ENCODE peak calls at places on chromosomes 5 and 9, in six cellular contexts. One of them, this sample, is unnamed.

GRCh38 chr5:41856644-41857491 is 13.4 kb downstream of the OXCT1 start:
- DNase-seq in upper lobe of right lung: no peak
- DNase-seq in endodermal cell: peak; percentile 80
- DNase-seq in hepatocyte: peak; percentile 88
- DNase-seq in CD8-positive, alpha-beta T cell: peak; percentile 23
- DNase-seq in tibial artery: no peak
- DNase-seq in this sample: peak; percentile 35

GRCh38 chr5:1003296-1003937 is 5.2 kb upstream of the NKD2 start:
- DNase-seq in upper lobe of right lung: peak; percentile 75
- DNase-seq in hepatocyte: peak; percentile 65
- DNase-seq in CD8-positive, alpha-beta T cell: no peak
- DNase-seq in tibial artery: no peak
- DNase-seq in endodermal cell: no peak
- DNase-seq in this sample: peak; percentile 20

GRCh38 chr9:95822583-95823431 is 52.7 kb upstream of the ERCC6L2 start:
- DNase-seq in hepatocyte: peak; percentile 54
- DNase-seq in CD8-positive, alpha-beta T cell: no peak
- DNase-seq in upper lobe of right lung: no peak
- DNase-seq in endodermal cell: no peak
- DNase-seq in tibial artery: no peak
- DNase-seq in this sample: no peak

GRCh38 chr9:133334161-133334560 is 1.8 kb downstream of the SURF6 start:
- DNase-seq in endodermal cell: peak; percentile 79
- DNase-seq in tibial artery: no peak
- DNase-seq in CD8-positive, alpha-beta T cell: no peak
- DNase-seq in upper lobe of right lung: peak; percentile 38
- DNase-seq in hepatocyte: peak; percentile 76
- DNase-seq in this sample: no peak

GRCh38 chr9:69370430-69370829 is 45.4 kb downstream of the ENTREP1 start:
- DNase-seq in CD8-positive, alpha-beta T cell: no peak
- DNase-seq in tibial artery: no peak
- DNase-seq in hepatocyte: no peak
- DNase-seq in endodermal cell: no peak
- DNase-seq in upper lobe of right lung: no peak
- DNase-seq in this sample: no peak

GRCh38 chr5:140336388-140336787 is 10.0 kb downstream of the HBEGF start:
- DNase-seq in hepatocyte: no peak
- DNase-seq in CD8-positive, alpha-beta T cell: no peak
- DNase-seq in endodermal cell: no peak
- DNase-seq in upper lobe of right lung: peak; percentile 59
- DNase-seq in tibial artery: peak; percentile 81
- DNase-seq in this sample: no peak

GRCh38 chr9:73357607-73358006 is 205.9 kb downstream of the ANXA1 start:
- DNase-seq in endodermal cell: no peak
- DNase-seq in CD8-positive, alpha-beta T cell: no peak
- DNase-seq in hepatocyte: no peak
- DNase-seq in tibial artery: no peak
- DNase-seq in upper lobe of right lung: no peak
- DNase-seq in this sample: no peak

GRCh38 chr9:101409079-101409477 is 10.4 kb downstream of the ZNF189 start:
- DNase-seq in endodermal cell: no peak
- DNase-seq in upper lobe of right lung: no peak
- DNase-seq in CD8-positive, alpha-beta T cell: no peak
- DNase-seq in hepatocyte: no peak
- DNase-seq in tibial artery: no peak
- DNase-seq in this sample: no peak

GRCh38 chr5:32961066-32961429 is 249.9 kb downstream of the NPR3 start:
- DNase-seq in tibial artery: no peak
- DNase-seq in upper lobe of right lung: no peak
- DNase-seq in hepatocyte: no peak
- DNase-seq in endodermal cell: no peak
- DNase-seq in CD8-positive, alpha-beta T cell: no peak
- DNase-seq in this sample: no peak

GRCh38 chr5:568809-569208 is 43.3 kb upstream of the CEP72 start:
- DNase-seq in CD8-positive, alpha-beta T cell: no peak
- DNase-seq in hepatocyte: no peak
- DNase-seq in endodermal cell: no peak
- DNase-seq in upper lobe of right lung: no peak
- DNase-seq in tibial artery: no peak
- DNase-seq in this sample: no peak

GRCh38 chr5:159209438-159210305 is at the start of gene RNF145:
- DNase-seq in tibial artery: peak; percentile 89
- DNase-seq in upper lobe of right lung: peak; percentile 96
- DNase-seq in CD8-positive, alpha-beta T cell: peak; percentile 86
- DNase-seq in hepatocyte: peak; percentile 96
- DNase-seq in endodermal cell: peak; percentile 87
- DNase-seq in this sample: peak; percentile 95

GRCh38 chr9:29564564-29564963 is 1991.3 kb upstream of the C9orf72 start:
- DNase-seq in CD8-positive, alpha-beta T cell: no peak
- DNase-seq in endodermal cell: no peak
- DNase-seq in upper lobe of right lung: no peak
- DNase-seq in hepatocyte: no peak
- DNase-seq in tibial artery: no peak
- DNase-seq in this sample: no peak

DNA sequence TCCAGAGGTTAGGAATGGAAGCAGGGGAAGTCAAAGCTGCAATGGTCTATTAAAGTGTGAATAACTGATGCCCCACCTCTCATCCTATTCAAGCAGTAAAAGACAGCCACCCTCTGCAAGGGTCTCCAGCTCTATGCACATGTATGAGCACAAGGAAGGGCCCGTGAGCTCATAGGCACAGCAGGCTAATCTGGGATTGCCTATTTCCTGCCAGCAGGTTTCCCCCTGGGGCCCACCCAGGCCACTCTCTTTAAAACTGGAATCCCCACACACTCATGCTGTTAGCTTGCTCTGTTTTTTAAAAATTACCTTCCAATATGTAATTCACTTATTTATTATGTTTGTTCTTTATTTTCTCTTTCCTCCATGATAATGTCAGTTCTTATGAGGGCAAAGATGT is 48.7 kb upstream of the ZNF366 start:
- DNase-seq in CD8-positive, alpha-beta T cell: no peak
- DNase-seq in hepatocyte: peak; percentile 19
- DNase-seq in endodermal cell: no peak
- DNase-seq in upper lobe of right lung: no peak
- DNase-seq in tibial artery: no peak
- DNase-seq in this sample: no peak
- H3K27ac ChIP-seq in CD8-positive, alpha-beta T cell: no peak overlapping the region
- H3K27ac ChIP-seq in hepatocyte: peak overlapping the region; percentile 90
- H3K27ac ChIP-seq in endodermal cell: no peak overlapping the region
- H3K27ac ChIP-seq in upper lobe of right lung: no peak overlapping the region
- H3K27ac ChIP-seq in tibial artery: peak overlapping the region; percentile 62
- H3K27ac ChIP-seq in this sample: peak overlapping the region; percentile 77

GRCh38 chr5:96924016-96924443 is 11.8 kb upstream of the LNPEP start:
- DNase-seq in hepatocyte: peak; percentile 8
- DNase-seq in CD8-positive, alpha-beta T cell: no peak
- DNase-seq in upper lobe of right lung: no peak
- DNase-seq in endodermal cell: no peak
- DNase-seq in tibial artery: no peak
- DNase-seq in this sample: no peak
- H3K27ac ChIP-seq in hepatocyte: peak overlapping the region; percentile 18
- H3K27ac ChIP-seq in CD8-positive, alpha-beta T cell: no peak overlapping the region
- H3K27ac ChIP-seq in upper lobe of right lung: no peak overlapping the region
- H3K27ac ChIP-seq in endodermal cell: no peak overlapping the region
- H3K27ac ChIP-seq in tibial artery: no peak overlapping the region
- H3K27ac ChIP-seq in this sample: no peak overlapping the region

GRCh38 chr9:5493597-5494511 is 16.5 kb upstream of the PDCD1LG2 start:
- DNase-seq in endodermal cell: no peak
- DNase-seq in upper lobe of right lung: no peak
- DNase-seq in hepatocyte: no peak
- DNase-seq in CD8-positive, alpha-beta T cell: no peak
- DNase-seq in tibial artery: no peak
- DNase-seq in this sample: no peak
- H3K27ac ChIP-seq in endodermal cell: no peak overlapping the region
- H3K27ac ChIP-seq in upper lobe of right lung: peak overlapping the region; percentile 48
- H3K27ac ChIP-seq in hepatocyte: no peak overlapping the region
- H3K27ac ChIP-seq in CD8-positive, alpha-beta T cell: no peak overlapping the region
- H3K27ac ChIP-seq in tibial artery: no peak overlapping the region
- H3K27ac ChIP-seq in this sample: no peak overlapping the region

GRCh38 chr9:122084276-122084675 is 8.8 kb downstream of the TTLL11 start:
- DNase-seq in hepatocyte: no peak
- DNase-seq in tibial artery: no peak
- DNase-seq in endodermal cell: no peak
- DNase-seq in upper lobe of right lung: no peak
- DNase-seq in CD8-positive, alpha-beta T cell: no peak
- DNase-seq in this sample: no peak
- H3K27ac ChIP-seq in hepatocyte: no peak overlapping the region
- H3K27ac ChIP-seq in tibial artery: peak overlapping the region; percentile 79
- H3K27ac ChIP-seq in endodermal cell: no peak overlapping the region
- H3K27ac ChIP-seq in upper lobe of right lung: no peak overlapping the region
- H3K27ac ChIP-seq in CD8-positive, alpha-beta T cell: no peak overlapping the region
- H3K27ac ChIP-seq in this sample: no peak overlapping the region

DNA sequence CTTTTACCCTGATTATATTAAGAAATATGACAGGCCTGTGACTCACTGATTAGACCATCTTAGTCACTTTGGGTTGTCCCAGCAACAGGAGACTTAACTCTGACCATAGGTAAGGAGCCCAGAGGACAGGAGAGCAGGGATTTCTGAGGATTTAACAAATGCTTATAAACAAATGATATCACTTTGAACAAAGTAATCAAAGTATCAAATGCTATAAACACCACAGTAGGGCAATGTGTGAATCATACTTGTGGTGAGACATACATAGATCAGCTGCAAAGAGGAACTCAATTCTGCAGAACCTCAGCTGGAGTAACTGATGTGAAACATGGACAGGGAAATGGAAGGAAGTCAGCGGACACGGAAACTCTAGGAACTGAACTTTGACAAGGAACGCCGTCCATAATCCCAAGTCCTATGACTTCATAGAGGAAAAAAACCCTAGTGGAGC is 190.6 kb upstream of the MSX2 start:
- DNase-seq in tibial artery: no peak
- DNase-seq in hepatocyte: peak; percentile 60
- DNase-seq in endodermal cell: no peak
- DNase-seq in upper lobe of right lung: no peak
- DNase-seq in CD8-positive, alpha-beta T cell: no peak
- DNase-seq in this sample: no peak
- H3K27ac ChIP-seq in tibial artery: peak overlapping the region; percentile 51
- H3K27ac ChIP-seq in hepatocyte: peak overlapping the region; percentile 95
- H3K27ac ChIP-seq in endodermal cell: no peak overlapping the region
- H3K27ac ChIP-seq in upper lobe of right lung: no peak overlapping the region
- H3K27ac ChIP-seq in CD8-positive, alpha-beta T cell: no peak overlapping the region
- H3K27ac ChIP-seq in this sample: no peak overlapping the region

DNA sequence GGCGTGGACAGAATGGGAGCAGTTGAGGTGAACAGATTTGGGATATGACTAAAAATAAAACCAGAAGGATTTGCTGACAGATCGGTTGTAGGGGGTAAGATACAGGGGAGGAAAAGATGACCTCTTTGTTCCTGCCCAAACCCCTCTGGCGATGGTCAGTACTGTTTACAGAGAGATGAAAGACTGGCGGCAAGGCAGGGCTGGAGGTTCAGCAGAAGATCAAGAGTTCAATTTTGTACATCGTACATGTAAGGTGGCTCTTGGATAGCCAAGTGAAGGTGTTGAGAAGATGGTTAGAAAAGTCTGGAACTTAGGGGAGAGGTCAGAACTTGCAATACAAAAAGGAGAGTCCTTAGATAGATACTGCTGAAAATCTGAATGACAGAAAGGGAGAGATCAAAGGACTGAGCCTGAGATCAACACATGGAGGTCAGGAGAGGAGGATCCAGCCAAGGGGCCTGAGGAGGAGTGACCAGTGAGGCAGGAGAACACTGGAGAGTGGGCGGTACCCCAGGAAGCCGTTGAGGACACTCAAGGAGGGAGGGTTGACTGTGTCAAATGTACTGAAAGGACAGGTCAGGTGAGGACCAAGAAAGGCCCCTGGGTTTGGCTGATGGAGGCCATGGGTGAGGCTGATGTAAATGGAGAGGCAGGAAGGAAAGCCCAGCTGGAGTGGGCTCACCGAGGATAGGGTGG is 7.1 kb downstream of the IL4 start:
- DNase-seq in upper lobe of right lung: no peak
- DNase-seq in CD8-positive, alpha-beta T cell: no peak
- DNase-seq in endodermal cell: peak; percentile 35
- DNase-seq in hepatocyte: no peak
- DNase-seq in tibial artery: peak; percentile 29
- DNase-seq in this sample: no peak
- H3K27ac ChIP-seq in upper lobe of right lung: no peak overlapping the region
- H3K27ac ChIP-seq in CD8-positive, alpha-beta T cell: no peak overlapping the region
- H3K27ac ChIP-seq in endodermal cell: no peak overlapping the region
- H3K27ac ChIP-seq in hepatocyte: no peak overlapping the region
- H3K27ac ChIP-seq in tibial artery: no peak overlapping the region
- H3K27ac ChIP-seq in this sample: peak overlapping the region; percentile 49